ENCODE peak calls at places on chromosome 19, in eight cellular contexts. G is endodermal cell, Q is IMR-90, U is Caco-2, A is dorsolateral prefrontal cortex, Z is spleen, C is AG09309, H is heart right ventricle. L is an unnamed sample.

GRCh38 chr19:2315818-2316353 is 7.9 kb upstream of the LINGO3 start:
- DNase-seq in G (peak; percentile 90), Q (peak; percentile 56), U (no peak), A (peak; percentile 81), Z (peak; percentile 93), C (no peak), H (peak; percentile 71), L (no peak)

GRCh38 chr19:29547361-29547960 is 21.7 kb downstream of the VSTM2B start:
- DNase-seq in G (no peak), Q (no peak), U (peak; percentile 43), A (no peak), Z (peak; percentile 22), C (no peak), H (no peak), L (no peak)

GRCh38 chr19:46488551-46488950 is 7.1 kb downstream of the PNMA8B start:
- DNase-seq in G (peak; percentile 50), Q (no peak), U (no peak), A (no peak), Z (no peak), C (no peak), H (no peak), L (no peak)

GRCh38 chr19:8307400-8307964 is 676 bp downstream of the CD320 start:
- DNase-seq in G (peak; percentile 68), Q (no peak), U (peak; percentile 47), A (no peak), Z (peak; percentile 78), C (no peak), H (no peak), L (no peak)

GRCh38 chr19:42206871-42207755 is 10.4 kb downstream of the DEDD2 start:
- DNase-seq in G (no peak), Q (peak; percentile 44), U (no peak), A (no peak), Z (no peak), C (no peak), H (no peak), L (no peak)

GRCh38 chr19:41332468-41332867 is 21.3 kb downstream of the TGFB1 start:
- DNase-seq in G (no peak), Q (no peak), U (no peak), A (no peak), Z (no peak), C (no peak), H (no peak), L (no peak)

GRCh38 chr19:48715681-48716171 is 3.8 kb downstream of the MAMSTR start:
- DNase-seq in G (peak; percentile 54), Q (no peak), U (no peak), A (no peak), Z (no peak), C (no peak), H (no peak), L (no peak)

GRCh38 chr19:35868172-35868822 is at the start of gene APLP1:
- DNase-seq in G (peak; percentile 86), Q (no peak), U (peak; percentile 77), A (peak; percentile 91), Z (peak; percentile 88), C (no peak), H (peak; percentile 71), L (no peak)

GRCh38 chr19:48403606-48404005 is 10.1 kb downstream of the GRIN2D start:
- DNase-seq in G (peak; percentile 90), Q (peak; percentile 71), U (peak; percentile 81), A (no peak), Z (peak; percentile 90), C (no peak), H (peak; percentile 69), L (no peak)

GRCh38 chr19:15101479-15102082 is 5.6 kb upstream of the SYDE1 start:
- DNase-seq in G (peak; percentile 90), Q (peak; percentile 56), U (no peak), A (no peak), Z (no peak), C (no peak), H (no peak), L (no peak)

GRCh38 chr19:42250666-42251531 is 4.0 kb downstream of the ERF start:
- DNase-seq in G (no peak), Q (peak; percentile 50), U (no peak), A (no peak), Z (peak; percentile 82), C (no peak), H (no peak), L (no peak)

GRCh38 chr19:55913643-55914268 is 18.4 kb downstream of the NLRP13 start:
- DNase-seq in G (peak; percentile 53), Q (no peak), U (no peak), A (no peak), Z (no peak), C (no peak), H (no peak), L (no peak)

GRCh38 chr19:2428756-2429711 is 1.6 kb upstream of the TIMM13 start:
- DNase-seq in G (peak; percentile 74), Q (no peak), U (no peak), A (no peak), Z (peak; percentile 75), C (no peak), H (no peak), L (no peak)

GRCh38 chr19:51367565-51368365 is 1.0 kb downstream of the CLDND2 start:
- DNase-seq in G (peak; percentile 100), Q (peak; percentile 98), U (peak; percentile 100), A (peak; percentile 99), Z (peak; percentile 100), C (peak; percentile 93), H (peak; percentile 99), L (peak; percentile 85)

GRCh38 chr19:35518313-35518712 is 4.9 kb upstream of the DMKN start:
- DNase-seq in G (no peak), Q (peak; percentile 98), U (no peak), A (no peak), Z (no peak), C (peak; percentile 84), H (no peak), L (peak; percentile 58)

GRCh38 chr19:21269813-21270212 is 59.4 kb downstream of the ZNF708 start:
- DNase-seq in G (no peak), Q (no peak), U (no peak), A (no peak), Z (no peak), C (no peak), H (no peak), L (no peak)

DNA sequence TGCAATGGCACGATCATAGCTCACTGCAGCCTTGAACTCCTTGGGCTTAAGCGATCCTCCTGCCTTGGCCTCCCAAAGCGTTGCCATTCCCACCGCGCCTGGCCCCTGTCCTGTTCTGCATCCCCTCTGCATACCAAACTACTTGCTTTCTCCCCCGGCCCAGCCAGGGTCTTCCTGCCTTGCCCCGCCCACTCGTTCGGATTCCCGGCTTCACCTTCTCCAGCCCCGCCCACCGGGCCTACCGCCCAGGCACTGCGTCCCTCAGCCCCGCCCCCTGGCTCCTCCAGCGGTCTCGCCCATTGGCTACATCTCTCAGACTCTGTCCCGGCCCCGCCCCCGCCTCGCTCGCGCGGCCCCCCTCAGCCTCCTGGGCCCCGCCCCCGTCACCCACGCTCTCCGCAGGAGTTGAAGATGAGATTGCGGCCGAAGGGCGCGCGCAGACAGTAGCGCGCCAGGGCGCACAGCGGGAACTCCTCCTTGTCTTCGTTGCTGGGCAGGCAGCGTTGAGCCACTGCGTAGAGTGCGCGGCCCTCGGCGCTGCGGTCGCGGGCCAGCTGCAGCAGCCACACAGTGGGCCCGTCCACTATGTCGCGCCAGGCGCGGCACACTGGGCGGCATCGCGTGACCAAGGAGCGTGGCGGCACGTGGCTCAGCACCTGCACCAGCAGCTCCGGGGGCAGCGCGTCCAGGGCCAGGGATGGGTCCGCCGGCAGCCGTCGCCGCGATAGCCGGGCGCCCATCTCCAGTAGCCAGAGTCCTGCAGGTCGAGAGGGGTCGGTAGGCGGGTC is 19.0 kb downstream of the MRPS12 start:
- DNase-seq in G (peak; percentile 99), Q (peak; percentile 25), U (no peak), A (peak; percentile 93), Z (peak; percentile 89), C (no peak), H (peak; percentile 87), L (peak; percentile 37)
- H3K4me3 ChIP-seq in G (no peak overlapping the region), Q (no peak overlapping the region), U (no peak overlapping the region), A (peak overlapping the region; percentile 65), Z (peak overlapping the region; percentile 36), C (no peak overlapping the region), H (peak overlapping the region; percentile 29), L (peak overlapping the region; percentile 1)

GRCh38 chr19:4057913-4058695 is 8.6 kb downstream of the ZBTB7A start:
- DNase-seq in G (no peak), Q (peak; percentile 85), U (peak; percentile 74), A (no peak), Z (peak; percentile 88), C (peak; percentile 63), H (peak; percentile 87), L (no peak)
- H3K4me3 ChIP-seq in G (no peak overlapping the region), Q (no peak overlapping the region), U (no peak overlapping the region), A (peak overlapping the region; percentile 24), Z (peak overlapping the region; percentile 3), C (peak overlapping the region; percentile 20), H (peak overlapping the region; percentile 14), L (no peak overlapping the region)

DNA sequence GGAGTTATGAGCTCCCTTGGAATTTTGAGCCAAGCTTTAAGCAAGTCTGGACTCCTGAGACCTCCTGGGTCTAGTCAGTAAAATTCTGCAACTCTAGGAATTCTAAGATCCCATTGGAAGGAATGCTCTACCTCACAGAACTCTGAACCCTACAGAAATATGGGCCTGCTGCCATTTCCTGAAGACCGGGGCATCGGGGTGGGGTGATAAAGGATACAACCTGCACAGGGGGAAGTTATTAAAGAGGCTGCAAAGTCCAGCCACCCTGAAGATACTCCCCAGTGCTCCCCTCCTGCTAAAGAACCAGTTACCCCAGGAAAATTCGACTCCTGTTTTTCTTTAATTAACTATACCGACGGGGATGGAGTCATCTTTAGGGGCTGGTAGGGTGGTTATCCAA is 2.4 kb upstream of the PPP1R37 start:
- DNase-seq in G (no peak), Q (no peak), U (no peak), A (no peak), Z (no peak), C (no peak), H (no peak), L (no peak)
- H3K4me3 ChIP-seq in G (no peak overlapping the region), Q (no peak overlapping the region), U (peak overlapping the region; percentile 33), A (peak overlapping the region; percentile 99), Z (peak overlapping the region; percentile 81), C (peak overlapping the region; percentile 39), H (peak overlapping the region; percentile 30), L (peak overlapping the region; percentile 58)

DNA sequence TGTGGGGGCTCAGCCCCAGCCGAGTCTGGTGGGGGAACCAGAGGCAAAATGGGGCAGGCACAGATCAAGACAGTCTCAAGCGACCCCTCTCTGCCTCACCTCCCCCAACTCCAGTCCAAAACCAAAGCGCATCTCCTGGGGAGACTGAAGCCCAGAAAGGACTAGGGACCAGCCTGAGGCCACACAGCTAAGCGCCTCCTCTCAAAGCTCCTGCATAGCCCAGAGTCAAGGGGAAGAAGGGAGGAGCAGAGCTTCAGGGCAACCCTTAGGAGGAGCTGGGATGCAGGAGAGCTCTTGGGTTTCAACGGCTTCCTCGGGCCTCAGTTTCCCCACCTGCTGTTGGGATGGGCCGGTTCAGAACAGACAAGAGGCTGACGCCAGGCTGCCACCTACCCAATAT is 19.9 kb upstream of the SEMA6B start:
- DNase-seq in G (peak; percentile 42), Q (no peak), U (no peak), A (no peak), Z (no peak), C (no peak), H (no peak), L (no peak)
- H3K4me3 ChIP-seq in G (no peak overlapping the region), Q (no peak overlapping the region), U (no peak overlapping the region), A (peak overlapping the region; percentile 67), Z (peak overlapping the region; percentile 37), C (no peak overlapping the region), H (no peak overlapping the region), L (no peak overlapping the region)